ENCODE peak calls at places on chromosome 15, in eight cellular contexts. V is K562, Z is Panc1, U is sigmoid colon, T is breast epithelium, X is transverse colon, F is stomach, N is esophagus muscularis mucosa. B is an unnamed sample.
A peak's percentile ranks its signal among the peaks of the same experiment; 100 is the strongest.

GRCh38 chr15:48433226-48433886 is 102.1 kb downstream of the DUT start:
- DNase-seq in V (no peak), Z (no peak), U (no peak), T (no peak), X (no peak), F (no peak), N (no peak), B (no peak)

GRCh38 chr15:89197503-89197971 is 23.8 kb downstream of the RLBP1 start:
- DNase-seq in V (no peak), Z (no peak), U (peak; percentile 76), T (peak; percentile 86), X (peak; percentile 41), F (no peak), N (no peak), B (no peak)

GRCh38 chr15:38817427-38818155 is 253.0 kb upstream of the RASGRP1 start:
- DNase-seq in V (peak; percentile 82), Z (peak; percentile 50), U (peak; percentile 89), T (peak; percentile 88), X (peak; percentile 90), F (peak; percentile 89), N (peak; percentile 95), B (peak; percentile 93)

GRCh38 chr15:87604857-87605446 is 651.6 kb downstream of the NTRK3 start:
- DNase-seq in V (peak; percentile 39), Z (no peak), U (no peak), T (no peak), X (no peak), F (no peak), N (no peak), B (no peak)

GRCh38 chr15:73564255-73564654 is 68.9 kb downstream of the NPTN start:
- DNase-seq in V (peak; percentile 52), Z (no peak), U (no peak), T (peak; percentile 33), X (no peak), F (no peak), N (no peak), B (no peak)

GRCh38 chr15:31214158-31214863 is 112.3 kb upstream of the KLF13 start:
- DNase-seq in V (no peak), Z (no peak), U (no peak), T (no peak), X (no peak), F (no peak), N (no peak), B (no peak)

GRCh38 chr15:80264031-80264430 is 12.0 kb upstream of the CTXND1 start:
- DNase-seq in V (peak; percentile 17), Z (no peak), U (no peak), T (no peak), X (no peak), F (no peak), N (no peak), B (no peak)

GRCh38 chr15:76335129-76335850 is 1.3 kb upstream of the ISL2 start:
- DNase-seq in V (no peak), Z (no peak), U (peak; percentile 68), T (no peak), X (no peak), F (no peak), N (no peak), B (peak; percentile 82)

GRCh38 chr15:85781099-85781498 is 13.6 kb downstream of the KLHL25 start:
- DNase-seq in V (no peak), Z (no peak), U (no peak), T (no peak), X (no peak), F (no peak), N (no peak), B (no peak)

GRCh38 chr15:41661529-41662225 is 1.5 kb downstream of the MGA start:
- DNase-seq in V (peak; percentile 69), Z (peak; percentile 43), U (peak; percentile 90), T (peak; percentile 54), X (peak; percentile 79), F (peak; percentile 70), N (peak; percentile 96), B (peak; percentile 93)
- TF ChIP-seq POLR2AphosphoS5 in V (peak; percentile 42), Z (peak; percentile 60), U (peak; percentile 57), T (peak; percentile 55), X (no peak), F (no peak), N (peak; percentile 76), B (peak; percentile 68)

GRCh38 chr15:55289011-55289572 is 521 bp downstream of the RAB27A start:
- DNase-seq in V (peak; percentile 21), Z (no peak), U (peak; percentile 72), T (peak; percentile 37), X (peak; percentile 31), F (peak; percentile 47), N (no peak), B (peak; percentile 85)
- TF ChIP-seq POLR2AphosphoS5 in V (no peak), Z (no peak), U (no peak), T (no peak), X (no peak), F (peak; percentile 45), N (no peak), B (no peak)

GRCh38 chr15:83904107-83904720 is 250.3 kb downstream of the ADAMTSL3 start:
- DNase-seq in V (no peak), Z (no peak), U (peak; percentile 84), T (no peak), X (peak; percentile 15), F (no peak), N (no peak), B (no peak)

GRCh38 chr15:83897037-83897436 is 243.1 kb downstream of the ADAMTSL3 start:
- DNase-seq in V (no peak), Z (no peak), U (no peak), T (no peak), X (no peak), F (no peak), N (no peak), B (no peak)

GRCh38 chr15:83898295-83898694 is 244.4 kb downstream of the ADAMTSL3 start:
- DNase-seq in V (no peak), Z (no peak), U (no peak), T (no peak), X (no peak), F (no peak), N (no peak), B (no peak)

DNA sequence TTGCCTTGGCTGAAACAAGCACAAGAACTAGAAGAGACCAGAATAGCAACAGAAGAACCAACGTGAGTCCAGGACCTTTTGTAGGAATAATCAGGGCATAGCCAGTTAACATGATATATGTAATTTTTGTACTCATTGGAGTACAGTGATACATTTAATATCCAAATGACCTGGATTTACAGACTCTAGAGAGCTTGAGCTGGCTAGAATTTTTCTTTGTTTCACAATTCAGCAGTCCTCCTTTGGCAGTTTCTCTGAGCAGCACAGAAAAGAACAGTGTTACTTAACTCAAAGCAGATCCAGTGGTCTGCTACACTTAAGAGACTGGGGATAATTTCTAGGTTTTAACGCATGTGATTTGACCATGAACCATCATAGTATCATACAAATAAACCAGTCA is 245.7 kb downstream of the ADAMTSL3 start:
- DNase-seq in V (no peak), Z (no peak), U (no peak), T (no peak), X (no peak), F (no peak), N (no peak), B (no peak)
- TF ChIP-seq POLR2AphosphoS5 in V (no peak), Z (no peak), U (no peak), T (no peak), X (no peak), F (no peak), N (no peak), B (no peak)

GRCh38 chr15:56199038-56199437 is 44.6 kb downstream of the RFX7 start:
- DNase-seq in V (no peak), Z (no peak), U (no peak), T (no peak), X (no peak), F (no peak), N (no peak), B (no peak)
- TF ChIP-seq POLR2AphosphoS5 in V (no peak), Z (no peak), U (no peak), T (no peak), X (no peak), F (no peak), N (no peak), B (no peak)